ENCODE peak calls at places on chromosomes 13 and 19, in seven cellular contexts. Z, W, H, K, G, F and S are unnamed samples.

GRCh38 chr13:58960909-58961308 is 1202.8 kb downstream of the DIAPH3 start:
- DNase-seq in Z (peak; percentile 2), W (peak; percentile 18), H (no peak), K (no peak), G (no peak), F (no peak), S (no peak)

GRCh38 chr13:107824636-107825035 is 390.7 kb downstream of the LIG4 start:
- DNase-seq in Z (no peak), W (no peak), H (no peak), K (no peak), G (no peak), F (no peak), S (peak; percentile 48)

GRCh38 chr13:32117696-32118095 is 86.1 kb downstream of the FRY start:
- DNase-seq in Z (no peak), W (peak; percentile 16), H (no peak), K (no peak), G (no peak), F (peak; percentile 71), S (peak; percentile 65)

GRCh38 chr19:58001895-58002369 is 688 bp downstream of the ZNF606 start:
- DNase-seq in Z (peak; percentile 47), W (peak; percentile 27), H (no peak), K (no peak), G (no peak), F (no peak), S (no peak)

GRCh38 chr13:36555151-36555986 is 118.5 kb upstream of the SERTM1 start:
- DNase-seq in Z (no peak), W (no peak), H (no peak), K (no peak), G (no peak), F (no peak), S (no peak)

GRCh38 chr19:49157445-49158224 is at the start of gene TRPM4:
- DNase-seq in Z (peak; percentile 93), W (peak; percentile 74), H (peak; percentile 46), K (peak; percentile 65), G (peak; percentile 80), F (peak; percentile 97), S (peak; percentile 62)

GRCh38 chr13:96089749-96090239 is at the start of gene HS6ST3:
- DNase-seq in Z (no peak), W (peak; percentile 14), H (no peak), K (peak; percentile 32), G (no peak), F (peak; percentile 11), S (peak; percentile 32)

GRCh38 chr19:41532526-41532925 is 43.4 kb upstream of the CEACAM21 start:
- DNase-seq in Z (no peak), W (no peak), H (no peak), K (no peak), G (no peak), F (no peak), S (no peak)

GRCh38 chr19:34172661-34173144 is 399 bp downstream of the LSM14A start:
- DNase-seq in Z (peak; percentile 38), W (no peak), H (no peak), K (no peak), G (peak; percentile 34), F (peak; percentile 24), S (no peak)

GRCh38 chr19:15562861-15563260 is 52.2 kb upstream of the CYP4F8 start:
- DNase-seq in Z (peak; percentile 44), W (peak; percentile 28), H (no peak), K (no peak), G (no peak), F (no peak), S (peak; percentile 54)

GRCh38 chr19:40592170-40592569 is 9.0 kb upstream of the LTBP4 start:
- DNase-seq in Z (peak; percentile 74), W (peak; percentile 90), H (peak; percentile 27), K (no peak), G (no peak), F (no peak), S (peak; percentile 44)

GRCh38 chr19:6103217-6103644 is 7.1 kb downstream of the RFX2 start:
- DNase-seq in Z (peak; percentile 82), W (peak; percentile 87), H (peak; percentile 74), K (no peak), G (peak; percentile 66), F (peak; percentile 78), S (no peak)

GRCh38 chr13:50783940-50784339 is 59.6 kb downstream of the DLEU7 start:
- DNase-seq in Z (no peak), W (no peak), H (no peak), K (no peak), G (no peak), F (no peak), S (no peak)

GRCh38 chr13:48412881-48413351 is at the start of gene LPAR6:
- DNase-seq in Z (peak; percentile 23), W (peak; percentile 82), H (no peak), K (no peak), G (no peak), F (peak; percentile 54), S (peak; percentile 63)

GRCh38 chr19:45913874-45914830 is at the start of gene NANOS2:
- DNase-seq in Z (no peak), W (no peak), H (no peak), K (no peak), G (no peak), F (no peak), S (no peak)